ENCODE peak calls at places on chromosomes 3 and 15, in nine cellular contexts. M is NCI-H1105, O is stromal cell of bone marrow, F is heart right ventricle, L is AG08395, Y is EL, J is body of pancreas, P is thoracic aorta, K is lower lobe of right lung. B is an unnamed sample.

GRCh38 chr15:27694506-27695077 is 404.5 kb downstream of the OCA2 start:
- DNase-seq in M (no peak), O (no peak), F (no peak), L (no peak), Y (no peak), J (no peak), P (no peak), K (no peak), B (no peak)

GRCh38 chr15:76584868-76585572 is 248.4 kb downstream of the ISL2 start:
- DNase-seq in M (no peak), O (no peak), F (no peak), L (no peak), Y (no peak), J (no peak), P (no peak), K (no peak), B (no peak)

GRCh38 chr3:159458010-159458409 is 530.6 kb upstream of the IL12A start:
- DNase-seq in M (no peak), O (peak), F (no peak), L (peak), Y (peak), J (peak), P (no peak), K (no peak), B (peak)

GRCh38 chr15:82312611-82313349 is 36.5 kb downstream of the GOLGA6L10 start:
- DNase-seq in M (no peak), O (peak), F (no peak), L (no peak), Y (peak), J (no peak), P (no peak), K (no peak), B (no peak)

GRCh38 chr15:76155742-76156141 is 96.0 kb downstream of the TMEM266 start:
- DNase-seq in M (no peak), O (peak), F (no peak), L (peak), Y (peak), J (no peak), P (no peak), K (no peak), B (peak)

GRCh38 chr3:141422961-141423582 is 54.8 kb downstream of the ZBTB38 start:
- DNase-seq in M (no peak), O (no peak), F (no peak), L (no peak), Y (no peak), J (no peak), P (no peak), K (no peak), B (no peak)

GRCh38 chr3:39420537-39420936 is 14.0 kb downstream of the RPSA start:
- DNase-seq in M (no peak), O (no peak), F (no peak), L (no peak), Y (no peak), J (no peak), P (no peak), K (no peak), B (no peak)

GRCh38 chr15:49742381-49742780 is 121.5 kb downstream of the DTWD1 start:
- DNase-seq in M (no peak), O (no peak), F (peak), L (no peak), Y (no peak), J (no peak), P (no peak), K (no peak), B (no peak)

GRCh38 chr3:30401971-30402370 is 204.4 kb upstream of the TGFBR2 start:
- DNase-seq in M (no peak), O (peak), F (no peak), L (peak), Y (peak), J (no peak), P (no peak), K (no peak), B (no peak)

GRCh38 chr3:127714151-127714571 is 41.4 kb downstream of the ABTB1 start:
- DNase-seq in M (no peak), O (no peak), F (no peak), L (no peak), Y (no peak), J (no peak), P (no peak), K (no peak), B (no peak)

B was measured in brain microvascular endothelial cell.